ENCODE peak calls at places on chromosomes 7 and 10, in four cellular contexts. Z, J, Y and B are unnamed samples.

GRCh38 chr7:132703742-132704141 is 127.5 kb upstream of the PLXNA4 start:
- DNase-seq in Z (no peak), J (no peak), Y (no peak), B (no peak)

GRCh38 chr10:70803768-70804423 is 11.9 kb upstream of the SGPL1 start:
- DNase-seq in Z (no peak), J (peak; percentile 95), Y (no peak), B (peak; percentile 82)

GRCh38 chr7:745431-745980 is 18.4 kb upstream of the PRKAR1B start:
- DNase-seq in Z (no peak), J (no peak), Y (no peak), B (no peak)

GRCh38 chr10:124539935-124540641 is 78.5 kb downstream of the LHPP start:
- DNase-seq in Z (peak; percentile 30), J (peak; percentile 9), Y (peak; percentile 62), B (no peak)

GRCh38 chr10:81953420-81953819 is 78.4 kb downstream of the NRG3 start:
- DNase-seq in Z (no peak), J (no peak), Y (no peak), B (no peak)

GRCh38 chr10:45673074-45673628 is 579 bp upstream of the ZFAND4 start:
- DNase-seq in Z (no peak), J (peak; percentile 19), Y (peak; percentile 1), B (no peak)

GRCh38 chr10:44056206-44056605 is 328.7 kb downstream of the CXCL12 start:
- DNase-seq in Z (no peak), J (no peak), Y (no peak), B (no peak)

GRCh38 chr10:787933-788651 is 98.6 kb upstream of the DIP2C start:
- DNase-seq in Z (no peak), J (no peak), Y (no peak), B (no peak)

GRCh38 chr10:110007171-110007700 is 548 bp upstream of the ADD3 start:
- DNase-seq in Z (no peak), J (no peak), Y (no peak), B (no peak)

GRCh38 chr7:36280840-36281812 is 108.5 kb upstream of the ANLN start:
- DNase-seq in Z (peak; percentile 61), J (peak; percentile 85), Y (peak; percentile 15), B (peak; percentile 69)

GRCh38 chr10:78686444-78687060 is 382.2 kb upstream of the ZMIZ1 start:
- DNase-seq in Z (no peak), J (no peak), Y (no peak), B (no peak)

GRCh38 chr10:102283488-102283887 is 38.2 kb downstream of the GBF1 start:
- DNase-seq in Z (no peak), J (no peak), Y (no peak), B (no peak)

GRCh38 chr7:2804227-2804763 is 39.8 kb downstream of the GNA12 start:
- DNase-seq in Z (no peak), J (no peak), Y (no peak), B (no peak)

GRCh38 chr7:128065872-128066271 is 34.6 kb upstream of the LRRC4 start:
- DNase-seq in Z (no peak), J (no peak), Y (no peak), B (peak; percentile 48)

GRCh38 chr10:103712898-103713498 is 142.4 kb downstream of the SH3PXD2A start:
- DNase-seq in Z (peak; percentile 78), J (peak; percentile 41), Y (peak; percentile 55), B (peak; percentile 89)

GRCh38 chr7:134605978-134606923 is 40.4 kb upstream of the BPGM start:
- DNase-seq in Z (peak; percentile 58), J (peak; percentile 76), Y (peak; percentile 39), B (peak; percentile 65)

GRCh38 chr7:108413782-108414492 is 42.3 kb downstream of the NRCAM start:
- DNase-seq in Z (no peak), J (no peak), Y (no peak), B (no peak)

GRCh38 chr7:24722386-24723177 is 34.7 kb downstream of the GSDME start:
- DNase-seq in Z (peak; percentile 31), J (peak; percentile 36), Y (peak; percentile 55), B (peak; percentile 42)

GRCh38 chr10:29858352-29859267 is 200.8 kb downstream of the JCAD start:
- DNase-seq in Z (no peak), J (peak; percentile 3), Y (no peak), B (peak; percentile 22)

GRCh38 chr7:30169585-30169978 is 34.8 kb downstream of the MTURN start:
- DNase-seq in Z (no peak), J (no peak), Y (no peak), B (no peak)

GRCh38 chr10:119395287-119396007 is 147.1 kb downstream of the RGS10 start:
- DNase-seq in Z (no peak), J (no peak), Y (no peak), B (no peak)

GRCh38 chr7:63998549-63998948 is at the start of gene ZNF722:
- DNase-seq in Z (no peak), J (no peak), Y (no peak), B (no peak)

GRCh38 chr10:88565072-88565471 is 18.0 kb downstream of the RNLS start:
- DNase-seq in Z (no peak), J (peak; percentile 16), Y (peak; percentile 13), B (peak; percentile 44)

GRCh38 chr10:69869291-69869841 is 67.7 kb downstream of the COL13A1 start:
- DNase-seq in Z (no peak), J (no peak), Y (no peak), B (peak; percentile 93)

GRCh38 chr10:115171392-115171960 is 78.3 kb downstream of the ATRNL1 start:
- DNase-seq in Z (no peak), J (no peak), Y (no peak), B (peak; percentile 11)

GRCh38 chr7:18566829-18567228 is 71.3 kb downstream of the HDAC9 start:
- DNase-seq in Z (no peak), J (no peak), Y (no peak), B (no peak)

GRCh38 chr10:128186959-128187787 is 61.0 kb upstream of the MKI67 start:
- DNase-seq in Z (no peak), J (no peak), Y (no peak), B (no peak)

GRCh38 chr10:83166344-83166743 is 973.0 kb upstream of the GHITM start:
- DNase-seq in Z (no peak), J (no peak), Y (no peak), B (no peak)

GRCh38 chr7:69256634-69257081 is 341.6 kb upstream of the AUTS2 start:
- DNase-seq in Z (peak; percentile 6), J (no peak), Y (no peak), B (no peak)

GRCh38 chr7:96114190-96114589 is 207.7 kb downstream of the SLC25A13 start:
- DNase-seq in Z (no peak), J (no peak), Y (no peak), B (no peak)

GRCh38 chr10:114359041-114359952 is 45.0 kb downstream of the AFAP1L2 start:
- DNase-seq in Z (no peak), J (no peak), Y (no peak), B (no peak)

GRCh38 chr10:125624800-125625199 is 58.2 kb downstream of the TEX36 start:
- DNase-seq in Z (no peak), J (no peak), Y (no peak), B (no peak)

GRCh38 chr10:350981-351501 is 215.8 kb downstream of the ZMYND11 start:
- DNase-seq in Z (no peak), J (no peak), Y (no peak), B (no peak)

GRCh38 chr10:52652431-52653220 is 120.0 kb downstream of the MBL2 start:
- DNase-seq in Z (peak; percentile 9), J (no peak), Y (no peak), B (peak; percentile 91)

GRCh38 chr10:93746844-93747284 is 10.9 kb upstream of the LGI1 start:
- DNase-seq in Z (no peak), J (no peak), Y (peak; percentile 31), B (peak; percentile 89)

GRCh38 chr7:94056796-94057207 is 52.6 kb upstream of the BET1 start:
- DNase-seq in Z (no peak), J (no peak), Y (no peak), B (no peak)

GRCh38 chr10:13555884-13556529 is 27.2 kb upstream of the BEND7 start:
- DNase-seq in Z (no peak), J (peak; percentile 88), Y (no peak), B (peak; percentile 86)